ENCODE peak calls at places on chromosome X, in six cellular contexts. One of them, this sample, is unnamed.

GRCh38 chrX:24341795-24342194 is 18.6 kb upstream of the SUPT20HL1 start:
- DNase-seq in GM23338: no peak
- DNase-seq in PC-3: peak; percentile 21
- DNase-seq in SK-N-SH: no peak
- DNase-seq in PC-9: no peak
- DNase-seq in MM.1S: no peak
- DNase-seq in this sample: peak; percentile 85

GRCh38 chrX:153765138-153766079 is 1.4 kb downstream of the PLXNB3 start:
- DNase-seq in GM23338: no peak
- DNase-seq in PC-3: no peak
- DNase-seq in SK-N-SH: peak; percentile 82
- DNase-seq in PC-9: peak; percentile 34
- DNase-seq in MM.1S: no peak
- DNase-seq in this sample: peak; percentile 56

GRCh38 chrX:113741744-113742143 is 842.1 kb upstream of the HTR2C start:
- DNase-seq in GM23338: peak; percentile 38
- DNase-seq in PC-3: peak; percentile 42
- DNase-seq in SK-N-SH: peak; percentile 15
- DNase-seq in PC-9: peak; percentile 0
- DNase-seq in MM.1S: peak; percentile 68
- DNase-seq in this sample: peak; percentile 60

GRCh38 chrX:13091111-13091765 is 46.8 kb upstream of the FAM9C start:
- DNase-seq in GM23338: no peak
- DNase-seq in PC-3: no peak
- DNase-seq in SK-N-SH: no peak
- DNase-seq in PC-9: no peak
- DNase-seq in MM.1S: no peak
- DNase-seq in this sample: no peak

GRCh38 chrX:55996649-55997048 is 235.5 kb upstream of the KLF8 start:
- DNase-seq in GM23338: no peak
- DNase-seq in PC-3: no peak
- DNase-seq in SK-N-SH: no peak
- DNase-seq in PC-9: no peak
- DNase-seq in MM.1S: no peak
- DNase-seq in this sample: no peak

GRCh38 chrX:17792842-17793241 is 55.5 kb downstream of the SCML1 start:
- DNase-seq in GM23338: no peak
- DNase-seq in PC-3: no peak
- DNase-seq in SK-N-SH: no peak
- DNase-seq in PC-9: no peak
- DNase-seq in MM.1S: no peak
- DNase-seq in this sample: no peak

GRCh38 chrX:8879750-8880149 is 78.6 kb upstream of the FAM9A start:
- DNase-seq in GM23338: peak; percentile 61
- DNase-seq in PC-3: peak; percentile 20
- DNase-seq in SK-N-SH: peak; percentile 33
- DNase-seq in PC-9: peak; percentile 24
- DNase-seq in MM.1S: peak; percentile 6
- DNase-seq in this sample: peak; percentile 25

GRCh38 chrX:10512258-10512657 is 108.1 kb downstream of the MID1 start:
- DNase-seq in GM23338: no peak
- DNase-seq in PC-3: peak; percentile 61
- DNase-seq in SK-N-SH: peak; percentile 17
- DNase-seq in PC-9: no peak
- DNase-seq in MM.1S: no peak
- DNase-seq in this sample: no peak

GRCh38 chrX:139125916-139126315 is 404.6 kb upstream of the F9 start:
- DNase-seq in GM23338: no peak
- DNase-seq in PC-3: peak; percentile 4
- DNase-seq in SK-N-SH: no peak
- DNase-seq in PC-9: no peak
- DNase-seq in MM.1S: no peak
- DNase-seq in this sample: no peak

GRCh38 chrX:117093319-117093718 is 630.5 kb upstream of the CT83 start:
- DNase-seq in GM23338: no peak
- DNase-seq in PC-3: no peak
- DNase-seq in SK-N-SH: no peak
- DNase-seq in PC-9: no peak
- DNase-seq in MM.1S: no peak
- DNase-seq in this sample: no peak

GRCh38 chrX:117096528-117096927 is 633.8 kb upstream of the CT83 start:
- DNase-seq in GM23338: no peak
- DNase-seq in PC-3: no peak
- DNase-seq in SK-N-SH: no peak
- DNase-seq in PC-9: no peak
- DNase-seq in MM.1S: no peak
- DNase-seq in this sample: no peak

GRCh38 chrX:117095393-117095792 is 632.6 kb upstream of the CT83 start:
- DNase-seq in GM23338: no peak
- DNase-seq in PC-3: no peak
- DNase-seq in SK-N-SH: no peak
- DNase-seq in PC-9: no peak
- DNase-seq in MM.1S: no peak
- DNase-seq in this sample: no peak

GRCh38 chrX:117094149-117094548 is 631.4 kb upstream of the CT83 start:
- DNase-seq in GM23338: no peak
- DNase-seq in PC-3: no peak
- DNase-seq in SK-N-SH: no peak
- DNase-seq in PC-9: no peak
- DNase-seq in MM.1S: no peak
- DNase-seq in this sample: no peak

DNA sequence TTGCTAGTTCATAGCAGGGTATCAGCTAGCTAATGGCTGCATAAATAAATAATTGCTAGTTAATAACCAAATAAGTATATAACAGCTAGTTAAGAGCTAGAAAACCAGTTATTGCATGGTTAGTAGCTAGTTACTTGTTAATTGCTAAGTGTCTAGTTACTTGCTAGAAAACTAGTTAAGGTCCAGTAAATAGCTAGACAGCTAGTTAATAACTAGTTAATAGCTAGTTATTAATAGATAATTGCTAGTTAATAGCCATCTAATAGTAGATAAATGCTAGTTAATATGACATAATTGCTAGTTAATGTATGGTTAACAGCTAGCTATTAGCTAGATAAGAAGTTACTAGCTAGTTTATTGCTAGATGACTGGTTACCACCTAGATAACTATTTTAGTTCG is 629.9 kb upstream of the CT83 start:
- DNase-seq in GM23338: no peak
- DNase-seq in PC-3: no peak
- DNase-seq in SK-N-SH: no peak
- DNase-seq in PC-9: no peak
- DNase-seq in MM.1S: no peak
- DNase-seq in this sample: no peak
- H3F3A ChIP-seq in GM23338: peaks cover 36% of the 10 kb centered on the region
- H3F3A ChIP-seq in PC-3: no peaks in the 10 kb centered on the region
- H3F3A ChIP-seq in SK-N-SH: peaks cover 50% of the 10 kb centered on the region
- H3F3A ChIP-seq in PC-9: peaks cover 47% of the 10 kb centered on the region
- H3F3A ChIP-seq in MM.1S: peaks cover 29% of the 10 kb centered on the region
- H3F3A ChIP-seq in this sample: peaks cover 33% of the 10 kb centered on the region

GRCh38 chrX:30819080-30819479 is 70.0 kb downstream of the TAB3 start:
- DNase-seq in GM23338: no peak
- DNase-seq in PC-3: no peak
- DNase-seq in SK-N-SH: no peak
- DNase-seq in PC-9: no peak
- DNase-seq in MM.1S: no peak
- DNase-seq in this sample: no peak

GRCh38 chrX:30816079-30816478 is 73.0 kb downstream of the TAB3 start:
- DNase-seq in GM23338: no peak
- DNase-seq in PC-3: no peak
- DNase-seq in SK-N-SH: no peak
- DNase-seq in PC-9: no peak
- DNase-seq in MM.1S: no peak
- DNase-seq in this sample: no peak

GRCh38 chrX:30812326-30812725 is 76.7 kb downstream of the TAB3 start:
- DNase-seq in GM23338: no peak
- DNase-seq in PC-3: no peak
- DNase-seq in SK-N-SH: no peak
- DNase-seq in PC-9: no peak
- DNase-seq in MM.1S: no peak
- DNase-seq in this sample: no peak

DNA sequence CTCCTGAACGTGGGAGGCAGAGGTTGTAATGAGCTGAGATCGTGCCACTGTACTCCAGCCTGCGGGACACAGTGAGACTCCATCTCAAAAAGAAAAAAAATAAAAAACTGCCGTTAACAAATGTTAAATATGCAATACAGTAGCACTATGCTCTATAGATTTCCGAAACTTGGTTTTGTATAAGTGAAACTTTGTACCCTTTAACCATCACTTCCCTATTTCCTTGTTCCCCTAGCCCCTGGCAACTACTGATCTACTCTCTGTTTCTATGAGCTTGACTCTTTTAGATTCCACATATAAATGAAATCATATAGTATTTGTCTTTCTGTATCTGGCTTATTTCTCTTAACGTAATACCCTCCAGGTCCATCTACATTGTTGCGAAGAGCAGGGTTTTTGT is 74.1 kb downstream of the TAB3 start:
- DNase-seq in GM23338: no peak
- DNase-seq in PC-3: no peak
- DNase-seq in SK-N-SH: no peak
- DNase-seq in PC-9: no peak
- DNase-seq in MM.1S: no peak
- DNase-seq in this sample: no peak
- H3K4me3 ChIP-seq in GM23338: no peak overlapping the region
- H3K4me3 ChIP-seq in PC-3: no peak overlapping the region
- H3K4me3 ChIP-seq in SK-N-SH: no peak overlapping the region
- H3K4me3 ChIP-seq in PC-9: no peak overlapping the region
- H3K4me3 ChIP-seq in MM.1S: no peak overlapping the region
- H3K4me3 ChIP-seq in this sample: no peak overlapping the region

DNA sequence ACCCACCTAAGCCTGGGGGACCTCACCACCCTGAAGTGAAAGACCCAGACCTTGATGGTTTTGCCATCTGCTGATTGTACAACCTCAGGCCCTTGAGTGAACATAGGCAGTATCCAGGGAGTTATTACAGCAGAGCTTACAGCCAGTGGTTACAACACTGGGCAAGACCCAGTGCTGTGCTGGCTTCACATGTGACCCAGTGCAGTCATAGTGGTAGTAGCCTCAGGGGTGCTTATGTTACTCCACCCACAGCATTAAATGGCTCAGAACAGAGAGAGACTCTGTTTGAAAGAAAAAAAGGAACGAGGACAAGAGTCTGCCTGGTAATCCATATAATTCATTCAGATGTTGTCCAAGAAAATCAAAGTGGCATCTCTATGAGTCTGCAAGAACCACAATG is 45.2 kb upstream of the DACH2 start:
- DNase-seq in GM23338: no peak
- DNase-seq in PC-3: no peak
- DNase-seq in SK-N-SH: no peak
- DNase-seq in PC-9: no peak
- DNase-seq in MM.1S: no peak
- DNase-seq in this sample: no peak
- H3K9me2 ChIP-seq in GM23338: no peaks in the 10 kb centered on the region
- H3K9me2 ChIP-seq in PC-3: no peaks in the 10 kb centered on the region
- H3K9me2 ChIP-seq in SK-N-SH: no peaks in the 10 kb centered on the region
- H3K9me2 ChIP-seq in PC-9: no peaks in the 10 kb centered on the region
- H3K9me2 ChIP-seq in MM.1S: no peaks in the 10 kb centered on the region
- H3K9me2 ChIP-seq in this sample: no peaks in the 10 kb centered on the region

GRCh38 chrX:136689441-136689840 is 41.5 kb downstream of the CD40LG start:
- DNase-seq in GM23338: peak; percentile 60
- DNase-seq in PC-3: no peak
- DNase-seq in SK-N-SH: no peak
- DNase-seq in PC-9: no peak
- DNase-seq in MM.1S: peak; percentile 90
- DNase-seq in this sample: no peak

GRCh38 chrX:136679581-136679980 is 31.6 kb downstream of the CD40LG start:
- DNase-seq in GM23338: no peak
- DNase-seq in PC-3: no peak
- DNase-seq in SK-N-SH: no peak
- DNase-seq in PC-9: no peak
- DNase-seq in MM.1S: no peak
- DNase-seq in this sample: no peak

GRCh38 chrX:136687457-136687856 is 39.5 kb downstream of the CD40LG start:
- DNase-seq in GM23338: no peak
- DNase-seq in PC-3: no peak
- DNase-seq in SK-N-SH: no peak
- DNase-seq in PC-9: no peak
- DNase-seq in MM.1S: no peak
- DNase-seq in this sample: no peak

DNA sequence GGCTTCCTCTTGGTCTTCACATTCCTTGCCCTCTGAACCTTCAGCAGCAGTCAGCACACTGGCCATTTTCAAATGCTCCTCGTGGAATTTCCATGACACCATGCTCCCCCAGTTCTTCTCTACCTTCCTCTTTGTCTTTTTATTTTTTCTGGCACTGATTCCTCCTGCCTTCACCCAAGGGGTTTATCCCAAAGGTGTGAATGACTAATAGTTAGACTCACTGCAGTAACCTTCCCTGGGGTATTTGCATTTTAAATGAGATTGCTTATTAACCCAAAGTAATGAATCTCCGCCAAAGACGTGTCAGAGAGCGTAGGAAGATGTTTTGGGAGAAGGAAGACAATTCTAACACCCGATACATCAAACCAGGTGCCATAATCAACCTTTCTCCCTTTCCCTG is 36.2 kb downstream of the CD40LG start:
- DNase-seq in GM23338: no peak
- DNase-seq in PC-3: no peak
- DNase-seq in SK-N-SH: no peak
- DNase-seq in PC-9: no peak
- DNase-seq in MM.1S: no peak
- DNase-seq in this sample: no peak
- H3F3A ChIP-seq in GM23338: no peaks in the 10 kb centered on the region
- H3F3A ChIP-seq in PC-3: no peaks in the 10 kb centered on the region
- H3F3A ChIP-seq in SK-N-SH: no peaks in the 10 kb centered on the region
- H3F3A ChIP-seq in PC-9: no peaks in the 10 kb centered on the region
- H3F3A ChIP-seq in MM.1S: peaks cover 2% of the 10 kb centered on the region
- H3F3A ChIP-seq in this sample: no peaks in the 10 kb centered on the region

DNA sequence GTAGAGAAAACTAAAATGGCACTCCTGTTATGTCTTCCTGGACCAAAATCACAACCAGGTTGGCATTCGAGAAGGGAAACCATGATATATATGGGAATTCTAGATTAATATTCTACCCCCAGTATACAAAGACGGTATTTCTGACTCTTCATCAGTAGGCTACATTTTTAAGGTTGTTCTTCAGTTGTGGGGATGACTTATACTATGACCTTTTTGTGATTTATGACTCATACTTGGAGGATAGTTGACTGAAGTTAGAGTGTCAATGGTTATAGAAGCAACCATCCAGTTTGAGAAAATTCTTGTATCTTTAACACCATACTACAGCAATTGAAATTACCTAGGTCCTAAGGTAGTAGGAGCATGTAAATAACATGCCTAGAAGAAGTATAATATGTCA is 49.8 kb upstream of the CYSLTR1 start:
- DNase-seq in GM23338: no peak
- DNase-seq in PC-3: peak; percentile 36
- DNase-seq in SK-N-SH: no peak
- DNase-seq in PC-9: no peak
- DNase-seq in MM.1S: no peak
- DNase-seq in this sample: no peak
- H3K4me3 ChIP-seq in GM23338: no peak overlapping the region
- H3K4me3 ChIP-seq in PC-3: no peak overlapping the region
- H3K4me3 ChIP-seq in SK-N-SH: no peak overlapping the region
- H3K4me3 ChIP-seq in PC-9: no peak overlapping the region
- H3K4me3 ChIP-seq in MM.1S: no peak overlapping the region
- H3K4me3 ChIP-seq in this sample: no peak overlapping the region

This sample was measured in GM23248.